ENCODE peak calls at places on chromosomes 16 and 17, in eight cellular contexts. Q is A549, L is ovary, Z is heart left ventricle, C is mammary epithelial cell, X is aorta, G is cardiac muscle cell, E is ascending aorta. M is an unnamed sample.

GRCh38 chr16:10518479-10519041 is 61.8 kb downstream of the EMP2 start:
- DNase-seq in C (no peak), L (no peak), Z (no peak), E (no peak), Q (no peak), X (no peak), G (no peak), M (no peak)

GRCh38 chr16:67598527-67598926 is 36.2 kb downstream of the CTCF start:
- DNase-seq in G (peak; percentile 67), X (no peak), L (no peak), C (no peak), E (no peak), Q (no peak), Z (no peak), M (no peak)

GRCh38 chr17:82065638-82066303 is at the start of gene DUS1L:
- DNase-seq in G (peak; percentile 72), Z (peak; percentile 88), X (peak; percentile 91), Q (peak; percentile 68), E (peak; percentile 77), L (peak; percentile 82), C (peak; percentile 45), M (peak; percentile 74)

GRCh38 chr16:2032285-2033056 is 5.8 kb downstream of the NHERF2 start:
- DNase-seq in X (no peak), C (no peak), Q (no peak), Z (no peak), L (no peak), E (no peak), G (no peak), M (peak; percentile 48)

GRCh38 chr16:20866161-20866772 is 33.9 kb downstream of the DCUN1D3 start:
- DNase-seq in L (peak; percentile 28), Q (peak; percentile 76), E (peak; percentile 86), G (peak; percentile 85), C (peak; percentile 88), Z (peak; percentile 68), X (peak; percentile 82), M (no peak)

GRCh38 chr16:51402785-51403184 is 251.7 kb upstream of the SALL1 start:
- DNase-seq in E (no peak), G (peak; percentile 59), C (no peak), Z (no peak), L (no peak), Q (no peak), X (no peak), M (no peak)

GRCh38 chr17:50837286-50837979 is 2.0 kb downstream of the WFIKKN2 start:
- DNase-seq in G (no peak), L (no peak), E (peak; percentile 56), Q (no peak), Z (no peak), C (no peak), X (peak; percentile 62), M (no peak)

GRCh38 chr17:77570565-77570898 is 388.0 kb upstream of the TNRC6C start:
- DNase-seq in X (peak; percentile 69), L (no peak), C (no peak), Z (no peak), E (peak; percentile 60), Q (no peak), G (no peak), M (no peak)

GRCh38 chr16:65034915-65035314 is 86.9 kb downstream of the CDH11 start:
- DNase-seq in C (no peak), Z (no peak), X (no peak), G (no peak), E (no peak), Q (no peak), L (no peak), M (no peak)

GRCh38 chr16:88686062-88686438 is 257 bp downstream of the SNAI3 start:
- DNase-seq in Q (no peak), X (no peak), C (no peak), E (no peak), L (no peak), G (no peak), Z (no peak), M (no peak)

GRCh38 chr17:69672924-69673323 is 258.4 kb downstream of the MAP2K6 start:
- DNase-seq in Z (no peak), E (no peak), C (peak; percentile 32), Q (no peak), L (no peak), X (no peak), G (peak; percentile 61), M (no peak)

GRCh38 chr17:47707884-47708283 is 13.9 kb downstream of the TBKBP1 start:
- DNase-seq in Z (peak; percentile 0), C (no peak), Q (no peak), L (no peak), E (no peak), G (no peak), X (no peak), M (no peak)

GRCh38 chr16:2968368-2968737 is 795 bp upstream of the PAQR4 start:
- DNase-seq in C (no peak), L (no peak), Z (peak; percentile 52), X (no peak), G (no peak), E (no peak), Q (no peak), M (no peak)

GRCh38 chr16:620700-621525 is 9.9 kb upstream of the WFIKKN1 start:
- DNase-seq in G (no peak), Z (no peak), X (no peak), L (no peak), E (no peak), C (no peak), Q (no peak), M (no peak)

GRCh38 chr17:81008140-81008539 is 16.5 kb downstream of the CHMP6 start:
- DNase-seq in X (no peak), Z (no peak), E (no peak), C (no peak), G (no peak), L (no peak), Q (no peak), M (no peak)

GRCh38 chr16:48075398-48075797 is 80.4 kb downstream of the ABCC12 start:
- DNase-seq in G (no peak), Z (no peak), C (no peak), X (no peak), Q (no peak), E (no peak), L (no peak), M (no peak)

GRCh38 chr17:48228720-48229119 is 121.2 kb downstream of the SNX11 start:
- DNase-seq in X (no peak), E (no peak), L (no peak), G (no peak), Q (no peak), Z (no peak), C (no peak), M (no peak)

GRCh38 chr16:89765292-89765810 is 44.0 kb downstream of the ZNF276 start:
- DNase-seq in Z (no peak), C (no peak), X (no peak), L (no peak), E (no peak), Q (no peak), G (no peak), M (no peak)

DNA sequence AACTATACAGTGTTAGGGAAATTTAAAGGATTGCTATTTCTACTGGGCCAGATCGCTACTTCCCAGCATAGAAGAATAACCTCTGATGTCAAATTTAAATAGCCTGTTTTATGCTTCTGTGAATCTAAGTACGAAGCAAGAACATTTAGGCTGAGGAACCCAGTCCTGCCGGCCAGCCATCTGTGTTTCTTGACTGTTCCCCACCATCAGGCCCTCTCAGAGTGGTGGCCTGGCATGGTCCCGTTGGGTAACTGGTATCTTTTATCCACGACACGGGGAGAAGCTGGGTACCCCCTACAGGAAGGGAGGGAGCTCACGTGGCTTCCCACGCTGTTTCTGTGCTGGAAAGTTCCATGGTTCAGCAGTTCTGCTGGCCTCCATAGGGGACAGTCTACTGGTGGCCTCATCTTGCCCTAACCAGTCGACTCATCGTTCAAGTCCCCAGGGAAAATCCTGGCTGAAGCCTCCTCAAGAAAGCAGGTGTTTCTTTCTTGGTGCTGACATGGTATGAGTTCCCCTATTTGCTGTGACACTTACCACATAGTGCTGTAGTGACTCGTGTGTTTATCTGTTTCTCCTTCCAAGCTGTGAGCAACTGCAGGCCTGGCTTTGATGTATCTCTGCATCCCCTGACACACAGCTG is 201.7 kb upstream of the NLRP1 start:
- DNase-seq in Q (no peak), C (peak; percentile 39), Z (no peak), L (no peak), X (no peak), G (no peak), E (no peak), M (no peak)
- H3K4me3 ChIP-seq in Q (no peak overlapping the region), C (no peak overlapping the region), Z (no peak overlapping the region), L (no peak overlapping the region), X (no peak overlapping the region), G (no peak overlapping the region), E (no peak overlapping the region), M (no peak overlapping the region)

DNA sequence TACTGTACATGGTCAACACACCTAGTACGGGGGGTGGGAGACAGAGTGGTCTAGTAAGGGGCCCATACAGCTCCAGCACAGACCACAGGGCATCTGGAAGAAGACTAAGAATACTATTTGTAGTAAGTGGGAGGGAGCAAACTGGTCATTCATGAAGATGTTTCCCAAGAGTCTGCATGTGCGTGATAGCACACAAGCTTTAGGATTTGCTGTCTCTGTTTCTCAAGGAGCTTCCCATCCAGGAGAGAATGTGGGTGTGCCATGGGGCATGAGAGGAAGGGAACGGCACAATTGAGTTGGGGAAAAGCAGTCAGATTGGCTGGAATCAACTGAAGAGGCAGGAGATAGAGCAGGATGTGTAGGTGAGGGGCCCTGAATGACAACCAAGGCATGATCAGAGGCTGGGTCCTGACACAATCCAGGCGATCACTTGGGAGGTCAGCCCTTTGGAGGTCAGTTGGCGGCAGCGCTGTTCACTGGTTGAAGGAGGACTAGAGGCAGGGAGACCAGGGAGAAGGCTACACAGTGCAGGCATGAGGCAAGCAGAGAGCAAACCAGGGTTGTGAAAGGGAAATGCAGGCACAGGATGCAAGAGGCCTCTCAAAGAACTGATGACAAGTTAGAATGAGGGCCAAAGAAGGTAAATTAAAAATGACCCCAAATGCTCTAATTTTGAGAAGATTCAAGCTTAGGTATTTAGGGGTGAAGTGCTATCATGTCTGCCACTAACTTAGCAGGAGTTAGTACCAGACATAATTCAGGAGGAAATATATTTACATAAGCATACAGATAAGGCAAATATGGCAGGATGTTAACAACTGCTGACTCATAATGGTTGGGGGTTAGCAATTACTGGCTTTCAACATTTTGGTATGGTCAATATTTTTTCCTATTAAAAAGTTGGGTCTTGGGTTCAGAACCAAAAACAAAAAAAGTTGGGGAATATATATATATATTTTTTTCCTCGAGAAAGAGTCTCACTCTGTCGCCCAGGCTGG is 10.3 kb downstream of the UBE2O start:
- DNase-seq in L (no peak), G (peak; percentile 55), X (peak; percentile 44), Z (no peak), Q (no peak), E (no peak), C (no peak), M (no peak)
- H3K4me3 ChIP-seq in L (no peak overlapping the region), G (no peak overlapping the region), X (no peak overlapping the region), Z (no peak overlapping the region), Q (no peak overlapping the region), E (no peak overlapping the region), C (no peak overlapping the region), M (no peak overlapping the region)

DNA sequence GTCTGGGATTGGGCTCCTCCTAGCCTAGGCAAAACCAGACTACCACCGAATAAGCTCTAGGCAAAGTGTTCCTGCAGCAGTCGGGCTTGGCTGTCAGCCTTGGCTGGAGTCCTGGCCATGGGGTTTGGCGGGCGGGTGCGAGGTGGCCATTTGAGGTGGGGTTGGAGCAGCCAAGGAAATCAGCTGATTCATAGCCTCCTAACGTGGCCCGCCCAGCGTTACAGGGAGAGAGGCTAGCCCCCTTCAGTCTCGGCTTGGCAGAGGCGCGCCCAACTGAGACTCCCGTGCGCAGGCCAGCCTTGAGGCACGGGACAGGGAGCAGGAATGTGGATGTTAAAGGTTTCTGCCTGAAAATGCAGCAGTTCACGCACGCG is 1.9 kb downstream of the PMP22 start:
- DNase-seq in E (peak; percentile 96), X (peak; percentile 95), Z (peak; percentile 90), L (peak; percentile 88), C (peak; percentile 32), G (peak; percentile 92), Q (peak; percentile 73), M (peak; percentile 90)
- H3K4me3 ChIP-seq in E (peak overlapping the region; percentile 94), X (peak overlapping the region; percentile 70), Z (peak overlapping the region; percentile 71), L (peak overlapping the region; percentile 71), C (peak overlapping the region; percentile 68), G (peak overlapping the region; percentile 67), Q (peak overlapping the region; percentile 70), M (peak overlapping the region; percentile 90)

GRCh38 chr17:3697157-3697515 is 1.2 kb upstream of the P2RX5 start:
- DNase-seq in L (no peak), X (no peak), Z (no peak), G (no peak), Q (no peak), E (no peak), C (no peak), M (no peak)
- H3K4me3 ChIP-seq in L (no peak overlapping the region), X (no peak overlapping the region), Z (no peak overlapping the region), G (no peak overlapping the region), Q (no peak overlapping the region), E (no peak overlapping the region), C (no peak overlapping the region), M (peak overlapping the region; percentile 73)